ENCODE peak calls at places on chromosomes 2 and 18, in five cellular contexts. Q is fibroblast of lung, T is GDM1, M is HS-5, I is endothelial cell. X is an unnamed sample.

GRCh38 chr2:162146906-162147305 is 5.1 kb downstream of the GCG start:
- DNase-seq in M (peak), T (no peak), I (no peak), Q (peak), X (no peak)

GRCh38 chr2:241808701-241809382 is at the start of gene NEU4:
- DNase-seq in I (peak), M (no peak), Q (no peak), T (no peak), X (no peak)

GRCh38 chr2:62178741-62179271 is 17.1 kb upstream of the B3GNT2 start:
- DNase-seq in Q (peak), I (no peak), T (no peak), M (no peak), X (no peak)

GRCh38 chr2:96655491-96655973 is 13.0 kb downstream of the FER1L5 start:
- DNase-seq in T (no peak), M (no peak), Q (no peak), I (no peak), X (no peak)

GRCh38 chr2:96245609-96246390 is 20.0 kb downstream of the TMEM127 start:
- DNase-seq in M (no peak), T (no peak), I (no peak), Q (peak), X (no peak)

GRCh38 chr2:108324531-108325256 is 36.0 kb downstream of the SULT1C2 start:
- DNase-seq in T (no peak), Q (peak), M (peak), I (no peak), X (no peak)

GRCh38 chr18:7545734-7546133 is 21.4 kb upstream of the PTPRM start:
- DNase-seq in I (no peak), Q (no peak), T (no peak), M (no peak), X (no peak)

GRCh38 chr2:15953143-15953630 is 12.8 kb downstream of the MYCN start:
- DNase-seq in I (no peak), M (no peak), T (no peak), Q (no peak), X (no peak)

GRCh38 chr18:45554070-45554767 is 61.1 kb upstream of the SLC14A2 start:
- DNase-seq in T (no peak), M (no peak), I (no peak), Q (no peak), X (no peak)

GRCh38 chr2:164967781-164968228 is 12.5 kb upstream of the SLC38A11 start:
- DNase-seq in T (no peak), I (no peak), M (no peak), Q (peak), X (peak)

GRCh38 chr2:240525802-240526201 is 32.0 kb downstream of the ANKMY1 start:
- DNase-seq in M (no peak), I (no peak), Q (no peak), T (no peak), X (no peak)

GRCh38 chr2:106094101-106094860 is 99.8 kb downstream of the UXS1 start:
- DNase-seq in I (no peak), M (no peak), T (no peak), Q (no peak), X (no peak)

GRCh38 chr2:13000644-13001375 is 284.1 kb downstream of the TRIB2 start:
- DNase-seq in I (no peak), M (no peak), Q (peak), T (no peak), X (no peak)

GRCh38 chr2:223921204-223921603 is 23.9 kb downstream of the WDFY1 start:
- DNase-seq in Q (no peak), I (no peak), T (no peak), M (no peak), X (no peak)

GRCh38 chr18:11167778-11168177 is 18.4 kb upstream of the PIEZO2 start:
- DNase-seq in Q (peak), I (no peak), T (no peak), M (no peak), X (no peak)

GRCh38 chr2:179619947-179620467 is 241.4 kb downstream of the ZNF385B start:
- DNase-seq in Q (no peak), M (no peak), I (no peak), T (no peak), X (no peak)

GRCh38 chr2:238160206-238161129 is 1.7 kb downstream of the ERFE start:
- DNase-seq in I (no peak), M (no peak), T (no peak), Q (no peak), X (no peak)

GRCh38 chr2:233346930-233347329 is 7.4 kb upstream of the DGKD start:
- DNase-seq in T (no peak), M (no peak), Q (no peak), I (no peak), X (no peak)

GRCh38 chr2:162478721-162479129 is 134.8 kb downstream of the GCA start:
- DNase-seq in I (no peak), M (no peak), T (no peak), Q (peak), X (no peak)

GRCh38 chr2:189407161-189407943 is 33.9 kb upstream of the WDR75 start:
- DNase-seq in Q (peak), M (peak), I (no peak), T (no peak), X (no peak)

GRCh38 chr2:226716126-226716525 is 83.5 kb downstream of the IRS1 start:
- DNase-seq in M (no peak), I (no peak), T (no peak), Q (no peak), X (no peak)

GRCh38 chr2:16604236-16604635 is 61.4 kb downstream of the CYRIA start:
- DNase-seq in T (no peak), M (no peak), I (no peak), Q (no peak), X (no peak)

GRCh38 chr18:58407263-58407648 is 221.6 kb downstream of the ALPK2 start:
- DNase-seq in T (no peak), I (no peak), M (no peak), Q (peak), X (no peak)

GRCh38 chr2:196376984-196377877 is 205.9 kb upstream of the STK17B start:
- DNase-seq in M (no peak), T (no peak), Q (peak), I (no peak), X (no peak)

GRCh38 chr18:62324355-62324828 is 718 bp upstream of the TNFRSF11A start:
- DNase-seq in T (no peak), M (no peak), I (no peak), Q (no peak), X (no peak)

GRCh38 chr2:228703099-228703498 is 521.6 kb upstream of the SPHKAP start:
- DNase-seq in Q (no peak), T (no peak), I (no peak), M (no peak), X (no peak)

GRCh38 chr2:23418490-23418911 is 33.5 kb downstream of the KLHL29 start:
- DNase-seq in I (no peak), T (no peak), Q (peak), M (peak), X (no peak)

GRCh38 chr2:189076572-189076971 is 102.4 kb downstream of the COL3A1 start:
- DNase-seq in Q (peak), I (no peak), T (no peak), M (no peak), X (no peak)

GRCh38 chr2:225282858-225283693 is 116.4 kb upstream of the NYAP2 start:
- DNase-seq in Q (peak), M (peak), T (no peak), I (peak), X (peak)

GRCh38 chr2:152549428-152549827 is 167.8 kb downstream of the PRPF40A start:
- DNase-seq in Q (peak), I (no peak), T (no peak), M (no peak), X (no peak)

GRCh38 chr2:221673248-221673647 is 101.1 kb upstream of the EPHA4 start:
- DNase-seq in M (peak), T (no peak), Q (peak), I (no peak), X (no peak)

GRCh38 chr2:207530160-207531023 is 630 bp downstream of the CREB1 start:
- DNase-seq in I (peak), T (peak), Q (peak), M (no peak), X (no peak)

GRCh38 chr2:112706170-112706664 is 14.6 kb upstream of the NT5DC4 start:
- DNase-seq in Q (peak), I (no peak), T (peak), M (no peak), X (no peak)

GRCh38 chr2:53490659-53491058 is 276.9 kb upstream of the CHAC2 start:
- DNase-seq in M (no peak), I (no peak), Q (peak), T (no peak), X (no peak)

GRCh38 chr2:43169987-43170732 is 56.2 kb downstream of the ZFP36L2 start:
- DNase-seq in I (peak), Q (no peak), M (no peak), T (peak), X (no peak)

GRCh38 chr2:60602388-60602787 is 48.9 kb upstream of the BCL11A start:
- DNase-seq in Q (no peak), M (no peak), T (no peak), I (no peak), X (no peak)

GRCh38 chr2:28449126-28449488 is 46.8 kb upstream of the PLB1 start:
- DNase-seq in M (no peak), T (no peak), I (no peak), Q (no peak), X (no peak)

X was measured in iPS DF 6.9.